ENCODE peak calls at places on chromosomes 12 and 14, in seven cellular contexts. One of them, this sample, is unnamed.

GRCh38 chr12:132313182-132313581 is 16.2 kb downstream of the GALNT9 start:
- DNase-seq in HCT116: no peak
- DNase-seq in endothelial cell of umbilical vein: no peak
- DNase-seq in NT2/D1: no peak
- DNase-seq in GM12878: no peak
- DNase-seq in IMR-90: no peak
- DNase-seq in GM23248: no peak
- DNase-seq in this sample: no peak

GRCh38 chr14:59268011-59268410 is 79.5 kb downstream of the DAAM1 start:
- DNase-seq in endothelial cell of umbilical vein: peak; percentile 46
- DNase-seq in NT2/D1: no peak
- DNase-seq in HCT116: no peak
- DNase-seq in IMR-90: no peak
- DNase-seq in GM23248: no peak
- DNase-seq in GM12878: no peak
- DNase-seq in this sample: no peak

GRCh38 chr14:24372701-24373416 is 4.9 kb downstream of the NFATC4 start:
- DNase-seq in IMR-90: no peak
- DNase-seq in NT2/D1: no peak
- DNase-seq in GM12878: no peak
- DNase-seq in endothelial cell of umbilical vein: no peak
- DNase-seq in GM23248: no peak
- DNase-seq in HCT116: no peak
- DNase-seq in this sample: no peak

GRCh38 chr12:65703176-65703575 is 121.1 kb upstream of the HMGA2 start:
- DNase-seq in IMR-90: no peak
- DNase-seq in GM23248: no peak
- DNase-seq in HCT116: no peak
- DNase-seq in NT2/D1: no peak
- DNase-seq in endothelial cell of umbilical vein: no peak
- DNase-seq in GM12878: no peak
- DNase-seq in this sample: no peak

GRCh38 chr12:71214511-71215285 is 56.9 kb upstream of the TSPAN8 start:
- DNase-seq in HCT116: no peak
- DNase-seq in GM23248: no peak
- DNase-seq in IMR-90: no peak
- DNase-seq in NT2/D1: peak; percentile 70
- DNase-seq in endothelial cell of umbilical vein: no peak
- DNase-seq in GM12878: no peak
- DNase-seq in this sample: peak; percentile 28

GRCh38 chr14:50335389-50335788 is 23.3 kb downstream of the DMAC2L start:
- DNase-seq in endothelial cell of umbilical vein: peak; percentile 78
- DNase-seq in HCT116: no peak
- DNase-seq in NT2/D1: no peak
- DNase-seq in GM23248: peak; percentile 32
- DNase-seq in GM12878: no peak
- DNase-seq in IMR-90: peak; percentile 72
- DNase-seq in this sample: no peak

GRCh38 chr12:130286041-130286440 is 51.6 kb upstream of the PIWIL1 start:
- DNase-seq in GM12878: no peak
- DNase-seq in endothelial cell of umbilical vein: no peak
- DNase-seq in HCT116: no peak
- DNase-seq in GM23248: no peak
- DNase-seq in NT2/D1: peak; percentile 6
- DNase-seq in IMR-90: no peak
- DNase-seq in this sample: no peak

GRCh38 chr12:111121840-111122239 is 201.5 kb upstream of the MYL2 start:
- DNase-seq in IMR-90: no peak
- DNase-seq in NT2/D1: no peak
- DNase-seq in GM23248: no peak
- DNase-seq in endothelial cell of umbilical vein: no peak
- DNase-seq in GM12878: no peak
- DNase-seq in HCT116: no peak
- DNase-seq in this sample: no peak

GRCh38 chr14:72495668-72496067 is 398.2 kb downstream of the DPF3 start:
- DNase-seq in NT2/D1: no peak
- DNase-seq in GM12878: no peak
- DNase-seq in HCT116: no peak
- DNase-seq in GM23248: peak; percentile 24
- DNase-seq in IMR-90: peak; percentile 34
- DNase-seq in endothelial cell of umbilical vein: no peak
- DNase-seq in this sample: peak; percentile 55

GRCh38 chr12:15851045-15851444 is 31.1 kb upstream of the STRAP start:
- DNase-seq in GM23248: no peak
- DNase-seq in GM12878: no peak
- DNase-seq in endothelial cell of umbilical vein: no peak
- DNase-seq in NT2/D1: no peak
- DNase-seq in HCT116: no peak
- DNase-seq in IMR-90: no peak
- DNase-seq in this sample: no peak

GRCh38 chr14:75837151-75837787 is 144.5 kb downstream of the TGFB3 start:
- DNase-seq in GM12878: no peak
- DNase-seq in HCT116: no peak
- DNase-seq in GM23248: peak; percentile 29
- DNase-seq in NT2/D1: no peak
- DNase-seq in IMR-90: no peak
- DNase-seq in endothelial cell of umbilical vein: no peak
- DNase-seq in this sample: peak; percentile 52

GRCh38 chr14:89096946-89097345 is 272.5 kb downstream of the TTC8 start:
- DNase-seq in IMR-90: no peak
- DNase-seq in endothelial cell of umbilical vein: no peak
- DNase-seq in GM12878: no peak
- DNase-seq in HCT116: no peak
- DNase-seq in NT2/D1: no peak
- DNase-seq in GM23248: no peak
- DNase-seq in this sample: no peak

GRCh38 chr14:87847216-87847615 is 145.8 kb downstream of the GALC start:
- DNase-seq in GM12878: no peak
- DNase-seq in IMR-90: no peak
- DNase-seq in HCT116: no peak
- DNase-seq in GM23248: no peak
- DNase-seq in endothelial cell of umbilical vein: no peak
- DNase-seq in NT2/D1: no peak
- DNase-seq in this sample: no peak

GRCh38 chr14:70425349-70425748 is 8.5 kb upstream of the SYNJ2BP start:
- DNase-seq in NT2/D1: no peak
- DNase-seq in IMR-90: no peak
- DNase-seq in GM23248: no peak
- DNase-seq in GM12878: no peak
- DNase-seq in endothelial cell of umbilical vein: no peak
- DNase-seq in HCT116: no peak
- DNase-seq in this sample: no peak

GRCh38 chr12:121811434-121812319 is 7.9 kb downstream of the SETD1B start:
- DNase-seq in NT2/D1: no peak
- DNase-seq in GM12878: no peak
- DNase-seq in endothelial cell of umbilical vein: peak; percentile 67
- DNase-seq in HCT116: no peak
- DNase-seq in GM23248: peak; percentile 86
- DNase-seq in IMR-90: peak; percentile 66
- DNase-seq in this sample: peak; percentile 87

GRCh38 chr12:53622724-53623123 is 3.5 kb downstream of the ATF7 start:
- DNase-seq in HCT116: no peak
- DNase-seq in GM23248: no peak
- DNase-seq in NT2/D1: no peak
- DNase-seq in GM12878: no peak
- DNase-seq in endothelial cell of umbilical vein: no peak
- DNase-seq in IMR-90: no peak
- DNase-seq in this sample: no peak

GRCh38 chr12:53624956-53625355 is 1.2 kb downstream of the ATF7 start:
- DNase-seq in endothelial cell of umbilical vein: peak; percentile 36
- DNase-seq in NT2/D1: no peak
- DNase-seq in HCT116: no peak
- DNase-seq in GM12878: no peak
- DNase-seq in GM23248: peak; percentile 44
- DNase-seq in IMR-90: no peak
- DNase-seq in this sample: peak; percentile 32

GRCh38 chr12:53624453-53624852 is 1.7 kb downstream of the ATF7 start:
- DNase-seq in HCT116: no peak
- DNase-seq in GM23248: peak; percentile 53
- DNase-seq in GM12878: no peak
- DNase-seq in endothelial cell of umbilical vein: no peak
- DNase-seq in IMR-90: peak; percentile 54
- DNase-seq in NT2/D1: no peak
- DNase-seq in this sample: peak; percentile 82

GRCh38 chr12:53623986-53624385 is 2.2 kb downstream of the ATF7 start:
- DNase-seq in GM12878: no peak
- DNase-seq in NT2/D1: no peak
- DNase-seq in GM23248: peak; percentile 63
- DNase-seq in endothelial cell of umbilical vein: peak; percentile 76
- DNase-seq in IMR-90: peak; percentile 55
- DNase-seq in HCT116: no peak
- DNase-seq in this sample: peak; percentile 60

DNA sequence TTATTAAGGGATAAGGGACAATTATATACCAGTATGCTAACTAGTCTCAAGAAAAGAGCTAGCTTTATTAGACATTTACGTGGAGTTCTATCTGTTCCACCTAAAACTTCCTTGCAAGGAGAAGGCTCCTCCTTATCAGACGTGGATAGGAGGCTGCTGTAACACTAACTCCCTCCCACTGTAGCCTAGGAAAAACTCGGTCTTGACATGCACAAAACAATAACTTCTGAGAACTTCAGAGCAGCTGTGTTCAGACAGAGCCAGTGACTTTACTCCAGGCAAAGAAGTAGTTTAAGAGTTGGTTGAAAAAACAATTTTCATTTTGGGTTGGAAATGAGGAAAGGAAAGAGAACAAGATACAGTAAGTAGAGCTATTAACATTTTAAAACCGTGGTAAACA is 2.7 kb downstream of the ATF7 start:
- DNase-seq in GM23248: peak; percentile 74
- DNase-seq in endothelial cell of umbilical vein: peak; percentile 82
- DNase-seq in HCT116: no peak
- DNase-seq in IMR-90: peak; percentile 66
- DNase-seq in GM12878: no peak
- DNase-seq in NT2/D1: no peak
- DNase-seq in this sample: peak; percentile 35
- H3K4me3 ChIP-seq in GM23248: peak overlapping the region; percentile 94
- H3K4me3 ChIP-seq in endothelial cell of umbilical vein: peak overlapping the region; percentile 61
- H3K4me3 ChIP-seq in HCT116: no peak overlapping the region
- H3K4me3 ChIP-seq in IMR-90: no peak overlapping the region
- H3K4me3 ChIP-seq in GM12878: peak overlapping the region; percentile 94
- H3K4me3 ChIP-seq in NT2/D1: no peak overlapping the region
- H3K4me3 ChIP-seq in this sample: peak overlapping the region; percentile 99

GRCh38 chr12:88339254-88339949 is 197.3 kb downstream of the TMTC3 start:
- DNase-seq in endothelial cell of umbilical vein: no peak
- DNase-seq in NT2/D1: no peak
- DNase-seq in GM23248: peak; percentile 88
- DNase-seq in HCT116: peak; percentile 3
- DNase-seq in IMR-90: peak; percentile 85
- DNase-seq in GM12878: no peak
- DNase-seq in this sample: peak; percentile 68

GRCh38 chr12:88338486-88338885 is 196.4 kb downstream of the TMTC3 start:
- DNase-seq in IMR-90: no peak
- DNase-seq in HCT116: no peak
- DNase-seq in GM23248: peak; percentile 31
- DNase-seq in NT2/D1: no peak
- DNase-seq in endothelial cell of umbilical vein: no peak
- DNase-seq in GM12878: no peak
- DNase-seq in this sample: no peak

GRCh38 chr12:88339966-88340365 is 197.9 kb downstream of the TMTC3 start:
- DNase-seq in NT2/D1: no peak
- DNase-seq in IMR-90: peak; percentile 28
- DNase-seq in GM12878: no peak
- DNase-seq in GM23248: peak; percentile 36
- DNase-seq in endothelial cell of umbilical vein: no peak
- DNase-seq in HCT116: no peak
- DNase-seq in this sample: no peak

GRCh38 chr12:88336071-88336768 is 194.1 kb downstream of the TMTC3 start:
- DNase-seq in endothelial cell of umbilical vein: no peak
- DNase-seq in IMR-90: no peak
- DNase-seq in HCT116: no peak
- DNase-seq in GM23248: peak; percentile 71
- DNase-seq in NT2/D1: no peak
- DNase-seq in GM12878: no peak
- DNase-seq in this sample: no peak

DNA sequence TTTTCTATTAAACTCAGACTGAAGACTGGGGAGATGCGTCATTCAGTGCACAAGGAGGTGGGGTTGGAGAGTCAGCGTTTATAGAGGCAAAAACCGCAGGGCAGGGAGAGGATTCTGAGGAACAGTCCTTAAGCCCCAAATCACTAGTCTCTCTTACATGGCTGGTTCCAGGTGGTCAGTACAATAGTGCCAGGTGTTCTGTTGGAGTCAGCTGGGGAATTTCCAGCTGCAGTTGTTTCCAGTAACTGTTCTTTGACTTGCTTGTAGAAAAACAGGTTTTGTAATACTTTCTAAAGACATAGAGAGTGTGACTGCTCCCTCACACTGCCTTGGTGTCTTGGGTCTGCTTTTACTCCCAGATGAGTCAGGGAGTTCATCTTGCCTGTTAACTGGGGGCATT is 192.2 kb downstream of the TMTC3 start:
- DNase-seq in endothelial cell of umbilical vein: no peak
- DNase-seq in NT2/D1: no peak
- DNase-seq in GM12878: peak; percentile 15
- DNase-seq in HCT116: no peak
- DNase-seq in GM23248: peak; percentile 84
- DNase-seq in IMR-90: peak; percentile 63
- DNase-seq in this sample: peak; percentile 60
- H3K4me1 ChIP-seq in endothelial cell of umbilical vein: no peaks in the 10 kb centered on the region
- H3K4me1 ChIP-seq in NT2/D1: no peaks in the 10 kb centered on the region
- H3K4me1 ChIP-seq in GM12878: no peaks in the 10 kb centered on the region
- H3K4me1 ChIP-seq in HCT116: no peaks in the 10 kb centered on the region
- H3K4me1 ChIP-seq in GM23248: peaks cover 63% of the 10 kb centered on the region
- H3K4me1 ChIP-seq in IMR-90: peaks cover 3% of the 10 kb centered on the region
- H3K4me1 ChIP-seq in this sample: peaks cover 5% of the 10 kb centered on the region

GRCh38 chr12:53049582-53050318 is at the start of gene TNS2:
- DNase-seq in IMR-90: peak; percentile 40
- DNase-seq in NT2/D1: no peak
- DNase-seq in GM12878: no peak
- DNase-seq in GM23248: peak; percentile 61
- DNase-seq in endothelial cell of umbilical vein: peak; percentile 81
- DNase-seq in HCT116: no peak
- DNase-seq in this sample: peak; percentile 57
- H3K9ac ChIP-seq in IMR-90: peak within 1 kb of the TSS; percentile 87
- H3K9ac ChIP-seq in NT2/D1: peak within 1 kb of the TSS; percentile 67
- H3K9ac ChIP-seq in GM12878: no peak within 1 kb of the TSS
- H3K9ac ChIP-seq in GM23248: peak within 1 kb of the TSS; percentile 95
- H3K9ac ChIP-seq in endothelial cell of umbilical vein: peak within 1 kb of the TSS; percentile 52
- H3K9ac ChIP-seq in HCT116: peak within 1 kb of the TSS; percentile 75
- H3K9ac ChIP-seq in this sample: peak within 1 kb of the TSS; percentile 100

GRCh38 chr14:22382395-22382794 is 206.6 kb downstream of the DAD1 start:
- DNase-seq in HCT116: no peak
- DNase-seq in IMR-90: no peak
- DNase-seq in GM12878: no peak
- DNase-seq in NT2/D1: no peak
- DNase-seq in GM23248: no peak
- DNase-seq in endothelial cell of umbilical vein: no peak
- DNase-seq in this sample: no peak

GRCh38 chr14:22381751-22382150 is 207.3 kb downstream of the DAD1 start:
- DNase-seq in HCT116: no peak
- DNase-seq in NT2/D1: no peak
- DNase-seq in GM12878: no peak
- DNase-seq in endothelial cell of umbilical vein: no peak
- DNase-seq in IMR-90: no peak
- DNase-seq in GM23248: no peak
- DNase-seq in this sample: no peak

GRCh38 chr14:22382955-22383354 is 206.1 kb downstream of the DAD1 start:
- DNase-seq in endothelial cell of umbilical vein: no peak
- DNase-seq in NT2/D1: no peak
- DNase-seq in GM23248: no peak
- DNase-seq in IMR-90: no peak
- DNase-seq in HCT116: no peak
- DNase-seq in GM12878: no peak
- DNase-seq in this sample: no peak

GRCh38 chr14:22379727-22380126 is 209.3 kb downstream of the DAD1 start:
- DNase-seq in NT2/D1: no peak
- DNase-seq in IMR-90: peak; percentile 56
- DNase-seq in GM12878: no peak
- DNase-seq in HCT116: no peak
- DNase-seq in endothelial cell of umbilical vein: no peak
- DNase-seq in GM23248: peak; percentile 60
- DNase-seq in this sample: peak; percentile 34

GRCh38 chr14:22380511-22381455 is 208.2 kb downstream of the DAD1 start:
- DNase-seq in HCT116: no peak
- DNase-seq in NT2/D1: no peak
- DNase-seq in GM12878: no peak
- DNase-seq in IMR-90: peak; percentile 65
- DNase-seq in endothelial cell of umbilical vein: no peak
- DNase-seq in GM23248: peak; percentile 81
- DNase-seq in this sample: peak; percentile 53
- H3K4me3 ChIP-seq in HCT116: no peak overlapping the region
- H3K4me3 ChIP-seq in NT2/D1: no peak overlapping the region
- H3K4me3 ChIP-seq in GM12878: no peak overlapping the region
- H3K4me3 ChIP-seq in IMR-90: peak overlapping the region; percentile 23
- H3K4me3 ChIP-seq in endothelial cell of umbilical vein: no peak overlapping the region
- H3K4me3 ChIP-seq in GM23248: peak overlapping the region; percentile 55
- H3K4me3 ChIP-seq in this sample: peak overlapping the region; percentile 56